ENCODE peak calls at places on chromosomes 5 and 9, in eight cellular contexts. Z is mesendoderm; K is stimulated activated CD4-positive, alpha-beta T cell treated with anti-CD3 and anti-CD28 coated beads, Interleukin-4, amount 100 ng/mL, for 48 hours; G is NCI-H1092; B is GM18507; J is Kasumi-1; E is left ventricle myocardium superior; R is Right ventricle myocardium superior. L is an unnamed sample.

GRCh38 chr9:70143394-70144130 is 99.9 kb downstream of the MAMDC2 start:
- DNase-seq in R (no peak), K (no peak), B (no peak), E (no peak), G (no peak), J (no peak), Z (no peak), L (no peak)

GRCh38 chr5:122313941-122314340 is 1.9 kb downstream of the SNCAIP start:
- DNase-seq in R (no peak), Z (no peak), B (no peak), G (no peak), E (no peak), K (no peak), J (no peak), L (no peak)

GRCh38 chr5:132947661-132948060 is 15.8 kb downstream of the AFF4 start:
- DNase-seq in G (no peak), J (no peak), Z (no peak), R (no peak), K (no peak), B (no peak), E (no peak), L (no peak)

GRCh38 chr5:1931590-1932138 is 48.9 kb upstream of the IRX4 start:
- DNase-seq in Z (peak; percentile 61), G (no peak), B (no peak), E (peak; percentile 80), J (no peak), R (peak; percentile 77), K (no peak), L (no peak)

GRCh38 chr5:61304611-61305369 is 27.3 kb upstream of the ZSWIM6 start:
- DNase-seq in G (no peak), J (no peak), B (no peak), Z (peak; percentile 59), R (no peak), K (no peak), E (no peak), L (peak; percentile 88)

GRCh38 chr9:135812961-135813360 is 94.4 kb downstream of the CAMSAP1 start:
- DNase-seq in E (no peak), Z (no peak), G (no peak), R (peak; percentile 18), J (no peak), B (no peak), K (no peak), L (no peak)

GRCh38 chr5:142869883-142870282 is 99.7 kb downstream of the ARHGAP26 start:
- DNase-seq in G (no peak), Z (no peak), E (peak; percentile 72), B (no peak), K (no peak), R (peak; percentile 66), J (no peak), L (peak; percentile 62)

GRCh38 chr9:114030364-114030763 is 47.7 kb downstream of the AMBP start:
- DNase-seq in E (no peak), G (no peak), R (no peak), K (no peak), B (no peak), J (no peak), Z (no peak), L (no peak)

GRCh38 chr5:137622850-137623249 is 113.0 kb downstream of the KLHL3 start:
- DNase-seq in J (no peak), B (no peak), R (peak; percentile 88), Z (no peak), K (no peak), G (no peak), E (peak; percentile 88), L (peak; percentile 35)

GRCh38 chr5:157828949-157829639 is 29.9 kb downstream of the CLINT1 start:
- DNase-seq in E (no peak), G (no peak), B (no peak), Z (peak; percentile 73), J (peak; percentile 50), R (no peak), K (no peak), L (no peak)

L was measured in left colon.